ENCODE peak calls at places on chromosomes 12 and 14, in ten cellular contexts. C is PC-9; J is heart left ventricle; K is A549; S is right cardiac atrium; A is small intestine; B is HCT116; O is MM.1S; Y is CD4-positive, CD25-positive, alpha-beta regulatory T cell; U is hepatocyte. Z is an unnamed sample. For H3K9me3, the result is how much of the 10 kb centered on the place peaks cover.

GRCh38 chr12:130878193-130879185 is 6.6 kb downstream of the RAN start:
- DNase-seq in K (no peak), J (no peak), A (peak), B (no peak), Y (no peak), O (no peak), C (no peak), U (peak), S (no peak), Z (no peak)

GRCh38 chr14:75559451-75560187 is 18.8 kb upstream of the FLVCR2 start:
- DNase-seq in S (no peak), Y (no peak), K (peak), U (peak), J (no peak), B (no peak), O (peak), A (no peak), C (peak), Z (no peak)

GRCh38 chr14:63027719-63028118 is 17.5 kb downstream of the KCNH5 start:
- DNase-seq in J (no peak), Y (no peak), K (no peak), U (no peak), A (no peak), S (no peak), C (no peak), O (no peak), B (no peak), Z (no peak)

GRCh38 chr12:93521225-93521854 is 51.1 kb upstream of the SOCS2 start:
- DNase-seq in S (peak), C (no peak), U (no peak), A (no peak), B (no peak), O (no peak), J (no peak), K (no peak), Y (no peak), Z (no peak)

GRCh38 chr12:50986961-50987737 is 34.8 kb downstream of the HIGD1C start:
- DNase-seq in U (peak), S (no peak), A (peak), J (no peak), C (no peak), Y (peak), K (peak), B (peak), O (peak), Z (peak)

GRCh38 chr12:7142057-7142644 is 12.0 kb downstream of the CLSTN3 start:
- DNase-seq in O (peak), B (no peak), Y (peak), K (peak), J (no peak), S (peak), A (peak), U (peak), C (peak), Z (no peak)

GRCh38 chr12:83537428-83538053 is 850.8 kb downstream of the TMTC2 start:
- DNase-seq in Y (no peak), B (no peak), K (no peak), A (no peak), U (no peak), J (no peak), C (no peak), S (no peak), O (no peak), Z (no peak)

GRCh38 chr14:70780396-70781075 is 28.8 kb downstream of the MAP3K9 start:
- DNase-seq in U (no peak), B (no peak), K (no peak), S (peak), J (no peak), Y (no peak), O (no peak), A (peak), C (no peak), Z (peak)

GRCh38 chr12:48542300-48542928 is 17.0 kb downstream of the OR8S1 start:
- DNase-seq in S (no peak), U (peak), K (peak), B (peak), Y (peak), A (peak), J (no peak), C (no peak), O (peak), Z (no peak)

GRCh38 chr12:123815968-123816367 is 53.9 kb downstream of the DNAH10 start:
- DNase-seq in Y (no peak), S (no peak), A (no peak), O (no peak), J (no peak), K (no peak), U (no peak), B (no peak), C (no peak), Z (no peak)

GRCh38 chr14:96362071-96362964 is 823 bp downstream of the ATG2B start:
- DNase-seq in J (peak), U (peak), O (peak), B (peak), Y (peak), A (peak), K (peak), S (no peak), C (peak), Z (peak)

GRCh38 chr14:72830356-72830755 is 63.5 kb downstream of the DPF3 start:
- DNase-seq in C (no peak), S (no peak), A (no peak), K (no peak), O (no peak), B (no peak), U (no peak), J (no peak), Y (no peak), Z (no peak)

GRCh38 chr12:29306682-29307081 is 74.3 kb downstream of the ERGIC2 start:
- DNase-seq in O (no peak), J (no peak), S (no peak), U (no peak), C (no peak), A (no peak), B (no peak), Y (no peak), K (no peak), Z (no peak)

GRCh38 chr14:45679852-45680251 is 426.9 kb upstream of the MIS18BP1 start:
- DNase-seq in S (no peak), K (peak), O (no peak), Y (no peak), U (no peak), J (no peak), A (no peak), C (peak), B (peak), Z (no peak)

GRCh38 chr12:124453419-124454351 is 113.7 kb downstream of the NCOR2 start:
- DNase-seq in O (peak), K (peak), S (peak), U (no peak), Y (peak), A (peak), J (peak), B (peak), C (peak), Z (peak)

GRCh38 chr12:110744176-110744575 is 1.5 kb upstream of the PPP1CC start:
- DNase-seq in B (no peak), J (no peak), A (no peak), Y (no peak), U (no peak), C (peak), S (peak), O (no peak), K (peak), Z (no peak)

GRCh38 chr12:58441483-58441882 is 478.8 kb downstream of the LRIG3 start:
- DNase-seq in J (no peak), K (no peak), U (no peak), S (no peak), C (no peak), Y (no peak), A (no peak), O (no peak), B (no peak), Z (no peak)

GRCh38 chr12:78208106-78208505 is 377.4 kb downstream of the NAV3 start:
- DNase-seq in B (no peak), O (no peak), A (no peak), S (no peak), J (no peak), U (no peak), K (no peak), C (no peak), Y (no peak), Z (no peak)

GRCh38 chr12:123471374-123472068 is 13.6 kb downstream of the SNRNP35 start:
- DNase-seq in K (peak), C (peak), S (peak), U (peak), B (no peak), O (no peak), A (no peak), Y (no peak), J (peak), Z (no peak)

DNA sequence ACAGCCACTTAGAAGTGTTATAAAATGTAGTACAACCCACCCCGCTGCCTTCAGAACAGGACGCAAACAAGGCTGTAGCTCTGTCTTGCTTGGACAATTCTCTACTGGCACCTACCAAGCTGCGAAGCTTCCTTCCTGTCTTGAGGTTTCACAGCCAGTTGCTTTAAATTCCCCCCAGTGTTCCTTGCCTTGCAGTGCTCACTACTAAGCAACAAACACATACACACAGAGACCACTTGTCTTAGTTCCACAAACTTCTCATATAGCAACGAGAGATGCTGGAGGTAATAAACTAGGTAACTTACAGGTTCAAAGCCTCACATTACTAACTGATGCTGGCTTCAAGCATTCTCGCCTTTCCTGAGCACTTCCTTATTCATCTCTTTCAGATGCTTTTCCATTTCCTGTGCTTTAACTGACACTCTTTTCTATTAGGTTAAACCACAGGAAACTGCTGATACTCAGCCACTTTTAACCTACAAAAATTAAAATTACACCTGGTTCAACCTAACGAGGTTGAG is 91.5 kb upstream of the PTGDR start:
- DNase-seq in S (no peak), C (no peak), K (no peak), B (no peak), Y (peak), U (no peak), J (no peak), A (peak), O (peak), Z (no peak)
- H3K9me3 ChIP-seq in S (under half), C (under half), K (under half), B (under half), Y (under half), U (under half), J (under half), A (under half), O (under half), Z (under half)

GRCh38 chr12:90233168-90234100 is 524.8 kb upstream of the ATP2B1 start:
- DNase-seq in S (no peak), A (no peak), J (no peak), K (no peak), U (no peak), Y (no peak), O (no peak), C (no peak), B (no peak), Z (no peak)
- H3K9me3 ChIP-seq in S (under half), A (under half), J (under half), K (under half), U (under half), Y (under half), O (under half), C (under half), B (under half), Z (under half)

GRCh38 chr12:32016680-32017482 is 57.7 kb downstream of the RESF1 start:
- DNase-seq in C (no peak), U (no peak), O (no peak), A (no peak), B (no peak), Y (no peak), J (no peak), S (no peak), K (no peak), Z (no peak)

GRCh38 chr12:32025906-32026305 is 66.7 kb downstream of the RESF1 start:
- DNase-seq in A (peak), B (no peak), S (no peak), J (no peak), Y (peak), O (peak), K (no peak), C (no peak), U (no peak), Z (peak)

GRCh38 chr12:32024884-32025599 is 65.8 kb downstream of the RESF1 start:
- DNase-seq in K (no peak), O (no peak), C (no peak), A (no peak), B (no peak), Y (no peak), J (no peak), U (no peak), S (no peak), Z (no peak)

DNA sequence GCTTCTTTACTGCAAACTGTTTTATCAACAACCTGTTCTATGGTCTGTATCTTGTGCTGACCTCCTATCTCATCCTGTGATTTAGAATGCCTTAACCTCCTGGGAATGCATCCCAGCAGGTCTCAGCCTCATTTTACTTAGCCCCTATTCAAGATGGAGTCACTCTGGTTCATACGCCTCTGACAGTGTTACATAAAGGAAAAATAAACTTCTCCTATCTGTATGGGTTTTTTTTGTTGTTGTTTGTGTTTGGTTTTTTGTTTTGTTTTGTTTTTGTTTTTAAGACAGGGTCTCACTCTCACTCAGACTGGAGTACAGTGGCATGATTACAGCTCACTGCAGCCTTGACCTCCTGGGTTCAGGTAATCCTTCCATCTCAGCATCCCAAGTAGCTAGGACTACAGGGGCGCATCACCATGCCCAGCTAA is 62.1 kb downstream of the RESF1 start:
- DNase-seq in B (no peak), A (no peak), O (no peak), Y (no peak), K (no peak), C (no peak), J (no peak), S (no peak), U (no peak), Z (no peak)
- H3K9me3 ChIP-seq in B (under half), A (under half), O (under half), Y (under half), K (under half), C (under half), J (under half), S (under half), U (under half), Z (under half)

GRCh38 chr12:9694220-9694619 is 24.7 kb downstream of the CLEC2D start:
- DNase-seq in B (no peak), S (no peak), O (no peak), J (no peak), A (no peak), K (no peak), Y (no peak), C (no peak), U (no peak), Z (no peak)

GRCh38 chr12:9699898-9700605 is 30.5 kb downstream of the CLEC2D start:
- DNase-seq in A (no peak), U (no peak), O (no peak), J (no peak), Y (no peak), B (no peak), S (no peak), C (peak), K (no peak), Z (no peak)

GRCh38 chr12:9699269-9699897 is 29.9 kb downstream of the CLEC2D start:
- DNase-seq in J (no peak), C (no peak), A (no peak), Y (no peak), S (no peak), O (no peak), U (no peak), K (no peak), B (no peak), Z (no peak)

GRCh38 chr12:9700606-9700956 is 31.1 kb downstream of the CLEC2D start:
- DNase-seq in A (no peak), B (no peak), C (no peak), U (no peak), J (no peak), Y (no peak), O (no peak), S (no peak), K (no peak), Z (no peak)

GRCh38 chr12:9697619-9698018 is 28.1 kb downstream of the CLEC2D start:
- DNase-seq in K (no peak), C (no peak), B (no peak), J (no peak), O (no peak), A (no peak), S (no peak), Y (no peak), U (no peak), Z (no peak)
- H3K9me3 ChIP-seq in K (under half), C (under half), B (under half), J (under half), O (under half), A (under half), S (under half), Y (under half), U (under half), Z (under half)

GRCh38 chr14:88388741-88389282 is 3.4 kb downstream of the SPATA7 start:
- DNase-seq in K (peak), U (no peak), C (no peak), B (no peak), Y (no peak), O (no peak), J (no peak), A (no peak), S (no peak), Z (no peak)
- H3K9me3 ChIP-seq in K (under half), U (under half), C (under half), B (under half), Y (under half), O (under half), J (under half), A (under half), S (under half), Z (under half)

DNA sequence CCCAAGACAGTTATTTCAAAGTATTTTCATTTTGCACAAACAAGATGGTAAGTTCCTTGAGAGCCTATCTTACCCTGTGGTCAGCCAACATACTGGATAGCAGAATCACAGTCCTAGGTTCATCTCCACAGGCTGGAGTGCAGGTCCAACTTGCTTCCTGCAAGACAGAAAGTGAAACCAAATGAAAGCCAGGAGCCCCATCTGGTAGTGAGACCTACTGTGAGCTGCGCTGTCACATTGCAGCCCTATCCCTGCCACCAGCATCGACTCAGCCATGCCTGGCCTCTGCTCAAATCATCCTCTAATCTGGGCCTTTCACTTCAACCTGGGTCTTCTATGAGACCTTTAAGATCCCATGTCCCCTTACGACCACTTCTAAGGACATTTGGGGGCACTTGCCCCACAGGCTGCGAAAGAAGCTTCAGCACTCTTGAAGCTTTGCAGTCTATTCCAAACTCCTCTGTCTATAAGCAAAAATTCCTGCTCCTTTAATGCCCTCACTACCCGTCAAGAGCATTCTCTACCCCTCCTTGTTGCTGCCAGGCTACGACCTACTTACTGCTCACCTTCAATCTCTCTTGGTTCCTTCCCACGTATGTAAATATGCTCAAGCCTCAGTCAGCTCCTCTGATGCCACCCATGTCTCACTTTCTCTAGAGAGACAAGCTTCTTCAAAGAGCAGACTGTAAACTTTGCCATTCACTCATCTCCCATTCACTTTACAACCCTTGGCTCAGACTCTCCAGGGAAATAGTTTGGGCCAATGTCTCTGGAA is 55.9 kb upstream of the TSPAN11 start:
- DNase-seq in C (no peak), O (no peak), U (no peak), K (no peak), B (no peak), S (no peak), A (no peak), Y (no peak), J (no peak), Z (no peak)
- H3K9me3 ChIP-seq in C (under half), O (under half), U (under half), K (under half), B (under half), S (under half), A (under half), Y (under half), J (under half), Z (under half)

DNA sequence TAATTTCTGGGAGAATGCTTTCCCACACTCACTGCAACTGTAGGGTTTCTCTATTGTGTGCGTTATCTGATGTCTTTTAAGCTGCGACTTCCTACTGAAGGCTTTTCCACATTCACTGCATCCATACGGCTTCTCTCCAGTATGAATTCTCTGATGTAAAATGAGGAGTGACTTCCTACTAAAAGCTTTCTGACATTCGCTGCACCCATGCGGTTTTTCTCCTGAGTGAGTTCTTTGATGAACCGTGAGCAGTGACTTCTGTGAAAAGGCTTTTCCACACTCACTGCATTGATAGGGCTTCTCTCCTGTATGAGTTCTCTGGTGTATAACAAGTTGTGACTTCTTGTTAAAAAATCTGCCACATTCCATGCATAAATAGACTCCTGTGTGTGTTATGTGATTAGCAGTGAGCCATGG is 29.7 kb downstream of the ZNF605 start:
- DNase-seq in C (no peak), O (no peak), Y (no peak), K (no peak), J (no peak), B (no peak), S (no peak), U (no peak), A (no peak), Z (no peak)
- H3K9me3 ChIP-seq in C (half or more), O (under half), Y (half or more), K (half or more), J (half or more), B (under half), S (under half), U (half or more), A (under half), Z (half or more)

GRCh38 chr12:133130808-133131128 is 341 bp downstream of the ZNF10 start:
- DNase-seq in Y (no peak), B (no peak), A (no peak), O (no peak), S (peak), K (no peak), U (peak), J (peak), C (no peak), Z (peak)
- H3K9me3 ChIP-seq in Y (under half), B (under half), A (under half), O (under half), S (under half), K (half or more), U (under half), J (half or more), C (under half), Z (half or more)

GRCh38 chr12:34399631-34400422 is 377.5 kb downstream of the ALG10 start:
- DNase-seq in K (no peak), O (no peak), U (peak), Y (no peak), B (no peak), A (no peak), J (peak), C (no peak), S (peak), Z (no peak)
- H3K9me3 ChIP-seq in K (under half), O (under half), U (under half), Y (under half), B (under half), A (under half), J (under half), C (under half), S (under half), Z (half or more)

DNA sequence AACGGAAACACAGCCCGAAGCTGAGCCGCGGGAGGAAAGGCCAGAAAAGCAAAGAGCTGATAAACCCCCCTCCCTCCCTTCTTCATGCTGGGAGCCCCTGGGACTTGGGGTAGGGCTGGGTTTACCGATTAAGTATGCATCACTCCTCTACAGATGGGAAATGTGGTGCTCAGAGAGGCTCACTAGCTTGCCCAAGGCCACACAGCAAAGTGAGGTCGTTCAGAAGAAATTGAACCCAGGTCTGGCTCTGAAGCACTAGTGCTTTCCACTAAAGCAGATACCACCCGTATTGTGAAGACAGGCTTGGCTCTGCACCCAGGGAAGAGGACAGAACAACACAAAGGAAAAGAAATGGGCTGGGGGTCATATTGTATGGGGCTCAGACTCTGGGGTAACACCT is 128.9 kb downstream of the GLT1D1 start:
- DNase-seq in C (no peak), K (no peak), S (no peak), A (no peak), Y (no peak), O (no peak), J (no peak), U (no peak), B (no peak), Z (no peak)
- H3K9me3 ChIP-seq in C (under half), K (under half), S (under half), A (under half), Y (under half), O (under half), J (under half), U (under half), B (under half), Z (under half)